ENCODE peak calls at places on chromosome 1, in four cellular contexts. O is Caco-2, R is lower lobe of right lung, L is neural crest cell. C is an unnamed sample.

GRCh38 chr1:172556461-172556860 is 23.5 kb downstream of the SUCO start:
- DNase-seq in O (no peak), L (no peak), R (no peak), C (no peak)

GRCh38 chr1:220528049-220528678 is at the start of gene MARK1:
- DNase-seq in R (peak; percentile 54), O (no peak), L (peak; percentile 52), C (peak; percentile 30)

GRCh38 chr1:47412437-47412836 is 3.6 kb upstream of the FOXE3 start:
- DNase-seq in L (no peak), R (no peak), O (peak; percentile 53), C (no peak)

GRCh38 chr1:153447498-153448170 is 12.8 kb downstream of the S100A7 start:
- DNase-seq in L (no peak), O (no peak), R (no peak), C (no peak)

GRCh38 chr1:160659566-160659965 is 12.7 kb upstream of the SLAMF1 start:
- DNase-seq in O (no peak), L (no peak), R (no peak), C (no peak)

GRCh38 chr1:1411626-1412025 is 4.5 kb upstream of the MRPL20 start:
- DNase-seq in L (no peak), O (no peak), R (no peak), C (no peak)

GRCh38 chr1:6984996-6985395 is 199.7 kb downstream of the CAMTA1 start:
- DNase-seq in O (no peak), L (no peak), R (no peak), C (no peak)

GRCh38 chr1:204409878-204410763 is 1.5 kb downstream of the PPP1R15B start:
- DNase-seq in R (no peak), O (no peak), L (no peak), C (no peak)

GRCh38 chr1:199403421-199404116 is 623.9 kb upstream of the NR5A2 start:
- DNase-seq in L (no peak), O (no peak), R (no peak), C (no peak)

GRCh38 chr1:1554926-1555915 is 14.8 kb upstream of the TMEM240 start:
- DNase-seq in O (no peak), R (no peak), L (peak; percentile 48), C (no peak)

GRCh38 chr1:41613646-41614592 is 129.4 kb upstream of the EDN2 start:
- DNase-seq in L (no peak), R (no peak), O (no peak), C (peak; percentile 1)

GRCh38 chr1:18480315-18481189 is at the start of gene KLHDC7A:
- DNase-seq in L (no peak), R (peak; percentile 82), O (peak; percentile 92), C (peak; percentile 57)

GRCh38 chr1:199151634-199152429 is 513.0 kb downstream of the PTPRC start:
- DNase-seq in L (no peak), R (no peak), O (no peak), C (no peak)

GRCh38 chr1:235495030-235495429 is 9.2 kb downstream of the B3GALNT2 start:
- DNase-seq in R (no peak), O (no peak), L (no peak), C (no peak)

GRCh38 chr1:207345644-207346561 is 24.4 kb downstream of the CD55 start:
- DNase-seq in L (no peak), O (no peak), R (peak; percentile 27), C (no peak)

GRCh38 chr1:22889213-22889827 is 83.3 kb downstream of the LACTBL1 start:
- DNase-seq in R (no peak), L (no peak), O (no peak), C (no peak)

GRCh38 chr1:48851638-48852037 is 74.9 kb upstream of the BEND5 start:
- DNase-seq in R (no peak), L (no peak), O (no peak), C (no peak)

GRCh38 chr1:4549933-4550332 is 104.5 kb upstream of the AJAP1 start:
- DNase-seq in O (no peak), R (no peak), L (no peak), C (no peak)

GRCh38 chr1:18302788-18303413 is 177.8 kb upstream of the KLHDC7A start:
- DNase-seq in R (no peak), L (peak; percentile 11), O (no peak), C (no peak)

GRCh38 chr1:176201568-176201967 is 5.5 kb downstream of the COP1 start:
- DNase-seq in L (no peak), R (no peak), O (no peak), C (no peak)

GRCh38 chr1:225739542-225740107 is 38.0 kb upstream of the SRP9 start:
- DNase-seq in O (no peak), L (no peak), R (no peak), C (no peak)

GRCh38 chr1:53142226-53142853 is at the start of gene SLC1A7:
- DNase-seq in L (no peak), R (no peak), O (no peak), C (no peak)

GRCh38 chr1:70093250-70093975 is 112.0 kb downstream of the LRRC40 start:
- DNase-seq in O (no peak), L (no peak), R (no peak), C (no peak)

GRCh38 chr1:2990376-2991115 is 30.7 kb upstream of the ACTRT2 start:
- DNase-seq in O (no peak), L (no peak), R (no peak), C (no peak)

GRCh38 chr1:66924756-66925557 is at the start of the genes DNAI4 and MIER1:
- DNase-seq in R (peak; percentile 99), L (peak; percentile 94), O (peak; percentile 96), C (peak; percentile 98)
- TF ChIP-seq CTCF in R (peak; percentile 32), L (peak; percentile 41), O (no peak), C (peak; percentile 31)

DNA sequence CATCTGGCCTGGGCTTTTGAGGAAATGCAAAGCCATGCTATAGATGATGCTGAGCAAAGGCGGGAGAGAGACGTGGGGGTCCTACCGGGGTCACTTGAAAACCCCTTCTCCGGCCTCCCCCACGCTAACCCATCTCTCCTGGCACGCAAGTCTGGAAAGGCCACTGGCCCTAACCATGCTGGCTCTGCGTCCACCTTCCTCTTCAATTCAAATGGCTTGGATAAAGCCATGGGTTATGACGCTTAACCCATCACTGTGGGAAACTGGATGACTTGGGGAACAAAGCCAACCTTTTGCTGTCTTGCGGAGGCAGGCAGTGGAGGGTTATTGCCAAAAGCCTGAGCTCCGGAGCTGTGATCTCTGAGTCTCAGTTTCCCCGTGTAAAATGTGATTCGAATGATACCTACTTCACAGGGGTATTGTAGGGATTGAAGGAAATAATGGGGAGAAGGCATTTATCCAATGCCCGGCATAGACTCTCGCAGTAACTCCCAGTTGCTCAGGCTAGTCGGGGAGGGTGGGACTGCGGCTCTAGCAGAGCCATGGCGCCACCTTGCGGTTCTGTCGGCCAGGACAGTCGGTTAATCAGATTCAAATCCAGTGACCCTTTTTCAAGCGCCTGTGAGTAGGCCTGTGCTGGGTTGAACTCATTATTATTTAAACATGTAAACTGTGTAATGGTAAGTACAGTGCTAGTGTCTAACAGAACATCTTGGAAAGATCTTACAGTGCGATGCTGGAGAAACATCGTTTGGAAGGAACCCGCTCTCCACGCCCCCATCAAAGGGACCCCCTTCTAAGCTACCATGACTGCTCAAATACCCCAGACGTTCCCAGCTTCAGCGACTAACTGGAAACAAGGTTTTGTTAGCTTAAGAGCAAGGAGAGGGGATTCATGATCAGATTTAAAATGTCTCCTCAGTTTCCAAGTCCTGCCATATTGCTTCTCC is 20.3 kb downstream of the NEK2 start:
- DNase-seq in R (peak; percentile 90), L (peak; percentile 93), O (peak; percentile 84), C (peak; percentile 80)
- TF ChIP-seq CTCF in R (peak; percentile 95), L (peak; percentile 98), O (peak; percentile 90), C (peak; percentile 97)

GRCh38 chr1:10398734-10399486 is at the start of gene PGD:
- DNase-seq in L (peak; percentile 98), O (peak; percentile 98), R (peak; percentile 100), C (peak; percentile 97)
- TF ChIP-seq CTCF in L (no peak), O (no peak), R (peak; percentile 12), C (no peak)

GRCh38 chr1:181910905-181911304 is 150.6 kb downstream of the ZNF648 start:
- DNase-seq in O (no peak), R (no peak), L (no peak), C (no peak)
- TF ChIP-seq CTCF in O (no peak), R (no peak), L (peak; percentile 40), C (peak; percentile 45)

GRCh38 chr1:29181413-29182225 is at the start of gene SRSF4:
- DNase-seq in R (peak; percentile 100), O (peak; percentile 97), L (peak; percentile 99), C (peak; percentile 98)
- TF ChIP-seq CTCF in R (peak; percentile 80), O (peak; percentile 45), L (peak; percentile 72), C (peak; percentile 69)